ENCODE peak calls at places on chromosome 1, in seven cellular contexts. One of them, this sample, is unnamed.

GRCh38 chr1:54553781-54554313 is 5.8 kb downstream of the ACOT11 start:
- DNase-seq in T-helper 2 cell: no peak
- DNase-seq in iPS-NIHi11: no peak
- DNase-seq in NCI-H2227 treated with DMSO at 0.1 percent for 48 hours: no peak
- DNase-seq in GM23338: no peak
- DNase-seq in putamen: no peak
- DNase-seq in activated T-cell treated with anti-CD3 and anti-CD28 coated beads for 24 hours: no peak
- DNase-seq in this sample: no peak

GRCh38 chr1:89260575-89261275 is 11.9 kb downstream of the GBP5 start:
- DNase-seq in GM23338: no peak
- DNase-seq in NCI-H2227 treated with DMSO at 0.1 percent for 48 hours: no peak
- DNase-seq in putamen: no peak
- DNase-seq in iPS-NIHi11: no peak
- DNase-seq in activated T-cell treated with anti-CD3 and anti-CD28 coated beads for 24 hours: no peak
- DNase-seq in T-helper 2 cell: no peak
- DNase-seq in this sample: no peak

GRCh38 chr1:38005195-38006007 is at the start of gene FHL3:
- DNase-seq in activated T-cell treated with anti-CD3 and anti-CD28 coated beads for 24 hours: no peak
- DNase-seq in GM23338: peak
- DNase-seq in T-helper 2 cell: peak
- DNase-seq in putamen: no peak
- DNase-seq in NCI-H2227 treated with DMSO at 0.1 percent for 48 hours: peak
- DNase-seq in iPS-NIHi11: peak
- DNase-seq in this sample: no peak

GRCh38 chr1:229058716-229059115 is 212.2 kb upstream of the RAB4A start:
- DNase-seq in T-helper 2 cell: no peak
- DNase-seq in activated T-cell treated with anti-CD3 and anti-CD28 coated beads for 24 hours: no peak
- DNase-seq in NCI-H2227 treated with DMSO at 0.1 percent for 48 hours: no peak
- DNase-seq in GM23338: peak
- DNase-seq in iPS-NIHi11: no peak
- DNase-seq in putamen: no peak
- DNase-seq in this sample: no peak

GRCh38 chr1:154869351-154870116 is 547 bp downstream of the KCNN3 start:
- DNase-seq in GM23338: no peak
- DNase-seq in activated T-cell treated with anti-CD3 and anti-CD28 coated beads for 24 hours: no peak
- DNase-seq in iPS-NIHi11: no peak
- DNase-seq in putamen: peak
- DNase-seq in T-helper 2 cell: no peak
- DNase-seq in NCI-H2227 treated with DMSO at 0.1 percent for 48 hours: no peak
- DNase-seq in this sample: no peak

GRCh38 chr1:198763298-198763714 is 124.5 kb downstream of the PTPRC start:
- DNase-seq in GM23338: no peak
- DNase-seq in iPS-NIHi11: no peak
- DNase-seq in NCI-H2227 treated with DMSO at 0.1 percent for 48 hours: no peak
- DNase-seq in putamen: peak
- DNase-seq in activated T-cell treated with anti-CD3 and anti-CD28 coated beads for 24 hours: no peak
- DNase-seq in T-helper 2 cell: no peak
- DNase-seq in this sample: no peak

GRCh38 chr1:198122693-198123092 is 34.1 kb upstream of the NEK7 start:
- DNase-seq in putamen: no peak
- DNase-seq in activated T-cell treated with anti-CD3 and anti-CD28 coated beads for 24 hours: no peak
- DNase-seq in T-helper 2 cell: no peak
- DNase-seq in iPS-NIHi11: no peak
- DNase-seq in NCI-H2227 treated with DMSO at 0.1 percent for 48 hours: no peak
- DNase-seq in GM23338: no peak
- DNase-seq in this sample: no peak

GRCh38 chr1:5509664-5510452 is 482.4 kb downstream of the NPHP4 start:
- DNase-seq in iPS-NIHi11: peak
- DNase-seq in GM23338: peak
- DNase-seq in putamen: peak
- DNase-seq in activated T-cell treated with anti-CD3 and anti-CD28 coated beads for 24 hours: peak
- DNase-seq in T-helper 2 cell: peak
- DNase-seq in NCI-H2227 treated with DMSO at 0.1 percent for 48 hours: no peak
- DNase-seq in this sample: no peak

GRCh38 chr1:94270801-94271203 is 33.4 kb upstream of the ARHGAP29 start:
- DNase-seq in NCI-H2227 treated with DMSO at 0.1 percent for 48 hours: no peak
- DNase-seq in T-helper 2 cell: no peak
- DNase-seq in putamen: no peak
- DNase-seq in iPS-NIHi11: no peak
- DNase-seq in activated T-cell treated with anti-CD3 and anti-CD28 coated beads for 24 hours: no peak
- DNase-seq in GM23338: no peak
- DNase-seq in this sample: no peak

GRCh38 chr1:27513958-27514357 is 24.0 kb upstream of the WASF2 start:
- DNase-seq in NCI-H2227 treated with DMSO at 0.1 percent for 48 hours: no peak
- DNase-seq in putamen: no peak
- DNase-seq in GM23338: no peak
- DNase-seq in iPS-NIHi11: no peak
- DNase-seq in T-helper 2 cell: no peak
- DNase-seq in activated T-cell treated with anti-CD3 and anti-CD28 coated beads for 24 hours: no peak
- DNase-seq in this sample: no peak

GRCh38 chr1:85290826-85291225 is 14.4 kb upstream of the BCL10 start:
- DNase-seq in T-helper 2 cell: no peak
- DNase-seq in iPS-NIHi11: no peak
- DNase-seq in putamen: no peak
- DNase-seq in NCI-H2227 treated with DMSO at 0.1 percent for 48 hours: no peak
- DNase-seq in GM23338: no peak
- DNase-seq in activated T-cell treated with anti-CD3 and anti-CD28 coated beads for 24 hours: no peak
- DNase-seq in this sample: no peak

GRCh38 chr1:96878640-96879039 is 157.1 kb downstream of the PTBP2 start:
- DNase-seq in T-helper 2 cell: no peak
- DNase-seq in iPS-NIHi11: no peak
- DNase-seq in NCI-H2227 treated with DMSO at 0.1 percent for 48 hours: no peak
- DNase-seq in activated T-cell treated with anti-CD3 and anti-CD28 coated beads for 24 hours: no peak
- DNase-seq in GM23338: no peak
- DNase-seq in putamen: no peak
- DNase-seq in this sample: no peak

GRCh38 chr1:59443355-59443754 is 146.5 kb downstream of the FGGY start:
- DNase-seq in GM23338: no peak
- DNase-seq in putamen: no peak
- DNase-seq in NCI-H2227 treated with DMSO at 0.1 percent for 48 hours: no peak
- DNase-seq in iPS-NIHi11: no peak
- DNase-seq in activated T-cell treated with anti-CD3 and anti-CD28 coated beads for 24 hours: no peak
- DNase-seq in T-helper 2 cell: no peak
- DNase-seq in this sample: no peak

This sample was measured in iPS DF 19.7.